ENCODE peak calls at places on chromosomes 4 and X, in nine cellular contexts. T is pancreas; O is activated T-cell treated with anti-CD3 and anti-CD28 coated beads, Interleukin-2, amount 50 U/mL, for 72 hours; E is heart right ventricle; Q is CD4-positive, alpha-beta T cell; K is lung; B is HCT116; L is Right ventricle myocardium superior; I is right cardiac atrium. P is an unnamed sample.

GRCh38 chrX:15623074-15623473 is 22.3 kb upstream of the ACE2 start:
- ATAC-seq in T (no peak), O (no peak), E (no peak), Q (no peak), K (no peak), B (no peak), L (no peak), I (no peak), P (no peak)

GRCh38 chr4:30717208-30718020 is 2.8 kb upstream of the PCDH7 start:
- ATAC-seq in T (peak), O (peak), E (peak), Q (peak), K (peak), B (peak), L (peak), I (peak), P (peak)

GRCh38 chrX:136387951-136388502 is 87.3 kb downstream of the ADGRG4 start:
- ATAC-seq in T (no peak), O (no peak), E (no peak), Q (no peak), K (no peak), B (no peak), L (peak), I (peak), P (no peak)

GRCh38 chr4:142396279-142396678 is 449.8 kb downstream of the INPP4B start:
- ATAC-seq in T (no peak), O (peak), E (no peak), Q (no peak), K (no peak), B (no peak), L (no peak), I (no peak), P (peak)

GRCh38 chrX:72526534-72527508 is 45.8 kb downstream of the HDAC8 start:
- ATAC-seq in T (no peak), O (no peak), E (peak), Q (no peak), K (no peak), B (no peak), L (no peak), I (no peak), P (peak)

GRCh38 chrX:119234931-119235555 is 1.0 kb upstream of the PGRMC1 start:
- ATAC-seq in T (no peak), O (no peak), E (peak), Q (no peak), K (no peak), B (no peak), L (peak), I (peak), P (no peak)

GRCh38 chrX:13598877-13599276 is 29.5 kb downstream of the EGFL6 start:
- ATAC-seq in T (no peak), O (no peak), E (no peak), Q (no peak), K (no peak), B (peak), L (no peak), I (no peak), P (no peak)

GRCh38 chr4:87053802-87054767 is 119.3 kb downstream of the AFF1 start:
- ATAC-seq in T (peak), O (no peak), E (peak), Q (no peak), K (no peak), B (no peak), L (peak), I (peak), P (no peak)

GRCh38 chr4:184860018-184860530 is 34.3 kb upstream of the ACSL1 start:
- ATAC-seq in T (no peak), O (peak), E (no peak), Q (no peak), K (peak), B (no peak), L (no peak), I (no peak), P (no peak)

GRCh38 chr4:40627540-40627939 is 2.1 kb downstream of the RBM47 start:
- ATAC-seq in T (no peak), O (no peak), E (no peak), Q (no peak), K (no peak), B (no peak), L (no peak), I (no peak), P (no peak)

GRCh38 chr4:152524429-152524828 is 11.5 kb downstream of the FBXW7 start:
- ATAC-seq in T (no peak), O (peak), E (no peak), Q (no peak), K (no peak), B (no peak), L (no peak), I (no peak), P (peak)

GRCh38 chr4:3858765-3859388 is 92.7 kb downstream of the ADRA2C start:
- ATAC-seq in T (no peak), O (no peak), E (no peak), Q (no peak), K (no peak), B (no peak), L (no peak), I (no peak), P (no peak)

GRCh38 chrX:150365953-150366911 is 3.1 kb downstream of the MAMLD1 start:
- ATAC-seq in T (peak), O (no peak), E (peak), Q (no peak), K (no peak), B (no peak), L (no peak), I (peak), P (no peak)

GRCh38 chrX:16852617-16853179 is 17.5 kb downstream of the RBBP7 start:
- ATAC-seq in T (no peak), O (peak), E (no peak), Q (no peak), K (no peak), B (no peak), L (no peak), I (no peak), P (peak)

GRCh38 chr4:164461901-164462300 is 292.0 kb upstream of the SMIM31 start:
- ATAC-seq in T (no peak), O (no peak), E (no peak), Q (no peak), K (no peak), B (no peak), L (no peak), I (no peak), P (no peak)

GRCh38 chr4:8046925-8047541 is 107.4 kb upstream of the AFAP1 start:
- ATAC-seq in T (no peak), O (peak), E (no peak), Q (no peak), K (no peak), B (no peak), L (no peak), I (no peak), P (peak)

GRCh38 chr4:97367878-97368277 is 775.4 kb downstream of the STPG2 start:
- ATAC-seq in T (no peak), O (no peak), E (no peak), Q (no peak), K (no peak), B (peak), L (no peak), I (no peak), P (no peak)